ENCODE peak calls at places on chromosome 16, in four cellular contexts. X is ELR, F is HS-5, D is anterior cingulate cortex. O is an unnamed sample.

GRCh38 chr16:46972971-46973456 is 460 bp downstream of the DNAJA2 start:
- DNase-seq in F (no peak), D (peak), X (peak), O (no peak)

GRCh38 chr16:8874388-8874787 is 5.6 kb upstream of the CARHSP1 start:
- DNase-seq in F (no peak), X (no peak), D (no peak), O (no peak)

GRCh38 chr16:31377210-31377903 is 15.8 kb upstream of the ITGAD start:
- DNase-seq in D (no peak), F (no peak), X (no peak), O (no peak)

GRCh38 chr16:70156207-70156978 is 17.2 kb upstream of the CLEC18C start:
- DNase-seq in F (no peak), D (no peak), X (no peak), O (no peak)

GRCh38 chr16:81457326-81458133 is 12.9 kb downstream of the CMIP start:
- DNase-seq in F (no peak), X (peak), D (no peak), O (no peak)

GRCh38 chr16:67026570-67026969 is 2.4 kb upstream of the CBFB start:
- DNase-seq in D (no peak), F (no peak), X (no peak), O (no peak)

GRCh38 chr16:76278976-76279375 is 1.8 kb downstream of the CNTNAP4 start:
- DNase-seq in F (no peak), X (no peak), D (no peak), O (no peak)

GRCh38 chr16:68893710-68894705 is 50.7 kb downstream of the TANGO6 start:
- DNase-seq in F (no peak), D (no peak), X (peak), O (no peak)

GRCh38 chr16:12664334-12664733 is 139.4 kb downstream of the CPPED1 start:
- DNase-seq in X (no peak), F (no peak), D (no peak), O (no peak)

GRCh38 chr16:24535827-24536226 is 3.5 kb upstream of the RBBP6 start:
- DNase-seq in X (no peak), F (no peak), D (no peak), O (no peak)

GRCh38 chr16:66569827-66570405 is 3.7 kb downstream of the CMTM1 start:
- DNase-seq in D (no peak), X (peak), F (no peak), O (no peak)

GRCh38 chr16:25009822-25010221 is 5.3 kb downstream of the ARHGAP17 start:
- DNase-seq in F (no peak), X (no peak), D (no peak), O (no peak)

GRCh38 chr16:66927012-66927436 is 1.7 kb upstream of the RRAD start:
- DNase-seq in X (peak), D (no peak), F (peak), O (no peak)

GRCh38 chr16:49348408-49349176 is 25.0 kb upstream of the C16orf78 start:
- DNase-seq in F (no peak), X (no peak), D (no peak), O (no peak)

GRCh38 chr16:3654249-3654991 is at the start of gene DNASE1:
- DNase-seq in X (peak), D (peak), F (peak), O (no peak)

GRCh38 chr16:23134274-23134673 is 15.0 kb downstream of the USP31 start:
- DNase-seq in X (no peak), D (no peak), F (no peak), O (no peak)

GRCh38 chr16:64865037-64865696 is 256.7 kb downstream of the CDH11 start:
- DNase-seq in X (no peak), D (no peak), F (no peak), O (no peak)

GRCh38 chr16:73166972-73167550 is 119.1 kb upstream of the ZFHX3 start:
- DNase-seq in F (no peak), D (no peak), X (no peak), O (no peak)

GRCh38 chr16:1960665-1961630 is 1.6 kb downstream of the NDUFB10 start:
- DNase-seq in D (no peak), F (peak), X (peak), O (no peak)